ENCODE peak calls at places on chromosome 3, in ten cellular contexts. P is adrenal gland, V is AG04450, Z is A549, A is OCI-LY7, U is cardiac muscle cell, I is neural progenitor cell, N is suprapubic skin, H is fibroblast of lung, R is body of pancreas. C is an unnamed sample. For H3K9me3, the result is how much of the 10 kb centered on the place peaks cover.

GRCh38 chr3:151912041-151912440 is 38.6 kb downstream of the SUCNR1 start:
- DNase-seq in A (no peak), I (no peak), H (peak), U (no peak), R (no peak), P (no peak), N (no peak), V (no peak), Z (no peak), C (no peak)

GRCh38 chr3:17040322-17040721 is 155.6 kb downstream of the PLCL2 start:
- DNase-seq in U (no peak), Z (no peak), I (no peak), H (no peak), V (no peak), R (no peak), P (no peak), A (no peak), N (no peak), C (no peak)

GRCh38 chr3:27644936-27645335 is 77.2 kb downstream of the EOMES start:
- DNase-seq in N (no peak), R (no peak), U (no peak), H (peak), A (no peak), Z (no peak), P (no peak), I (no peak), V (no peak), C (no peak)

GRCh38 chr3:50521572-50521971 is 18.1 kb upstream of the CACNA2D2 start:
- DNase-seq in P (no peak), V (no peak), R (no peak), A (no peak), U (no peak), N (no peak), H (no peak), Z (no peak), I (no peak), C (no peak)

GRCh38 chr3:65625310-65625709 is 413.4 kb downstream of the MAGI1 start:
- DNase-seq in Z (no peak), I (no peak), H (no peak), P (no peak), R (no peak), V (no peak), U (no peak), N (no peak), A (no peak), C (no peak)

GRCh38 chr3:130093741-130094391 is 12.2 kb downstream of the ALG1L2 start:
- DNase-seq in V (no peak), I (peak), A (peak), H (no peak), U (no peak), Z (no peak), R (no peak), N (no peak), P (no peak), C (no peak)

GRCh38 chr3:97957617-97958311 is 14.5 kb downstream of the RIOX2 start:
- DNase-seq in U (no peak), V (no peak), P (no peak), R (peak), N (no peak), A (no peak), H (no peak), I (no peak), Z (no peak), C (no peak)

GRCh38 chr3:140441006-140441405 is 236.9 kb upstream of the TRIM42 start:
- DNase-seq in U (no peak), N (no peak), I (no peak), P (peak), H (peak), Z (peak), R (peak), A (no peak), V (no peak), C (no peak)

GRCh38 chr3:76724075-76724474 is 315.8 kb upstream of the ROBO2 start:
- DNase-seq in I (peak), V (no peak), P (no peak), U (no peak), Z (no peak), H (no peak), N (no peak), A (no peak), R (no peak), C (no peak)

GRCh38 chr3:130692455-130692854 is 54.2 kb downstream of the PIK3R4 start:
- DNase-seq in P (no peak), H (peak), N (no peak), A (no peak), U (no peak), R (no peak), Z (no peak), V (no peak), I (no peak), C (no peak)

GRCh38 chr3:4720316-4721075 is 227.3 kb downstream of the ITPR1 start:
- DNase-seq in V (no peak), I (peak), H (peak), R (peak), U (peak), P (peak), N (no peak), Z (peak), A (no peak), C (peak)

GRCh38 chr3:4746241-4746958 is 232.8 kb upstream of the BHLHE40 start:
- DNase-seq in A (no peak), I (no peak), Z (peak), V (no peak), P (no peak), R (no peak), N (no peak), H (peak), U (no peak), C (peak)

GRCh38 chr3:147613710-147614109 is 204.5 kb downstream of the ZIC1 start:
- DNase-seq in I (no peak), N (no peak), H (no peak), U (peak), V (no peak), P (no peak), Z (no peak), A (no peak), R (no peak), C (no peak)

GRCh38 chr3:135800071-135800549 is 165.4 kb upstream of the PPP2R3A start:
- DNase-seq in H (no peak), N (no peak), R (no peak), Z (no peak), I (no peak), A (no peak), U (no peak), P (no peak), V (no peak), C (no peak)

GRCh38 chr3:47420511-47421484 is 40.0 kb downstream of the PTPN23 start:
- DNase-seq in P (peak), R (peak), I (peak), V (peak), U (peak), H (peak), N (peak), Z (peak), A (peak), C (peak)

GRCh38 chr3:165748094-165748493 is 89.1 kb downstream of the BCHE start:
- DNase-seq in R (no peak), V (no peak), H (no peak), U (no peak), P (no peak), N (no peak), I (no peak), A (no peak), Z (no peak), C (no peak)

GRCh38 chr3:182905623-182906022 is 74.7 kb downstream of the DCUN1D1 start:
- DNase-seq in H (no peak), U (no peak), R (no peak), Z (no peak), V (no peak), N (no peak), P (no peak), I (no peak), A (peak), C (no peak)

GRCh38 chr3:125119752-125120369 is 64.1 kb upstream of the HEG1 start:
- DNase-seq in Z (no peak), U (no peak), V (no peak), A (no peak), P (no peak), H (no peak), N (no peak), I (no peak), R (no peak), C (no peak)

GRCh38 chr3:113231391-113231790 is 20.0 kb downstream of the BOC start:
- DNase-seq in U (no peak), V (no peak), H (peak), N (no peak), A (no peak), R (no peak), I (no peak), Z (no peak), P (no peak), C (no peak)

GRCh38 chr3:64593350-64593749 is 94.5 kb downstream of the ADAMTS9 start:
- DNase-seq in H (no peak), U (no peak), I (no peak), Z (no peak), A (no peak), R (no peak), P (no peak), V (no peak), N (no peak), C (no peak)

GRCh38 chr3:185070491-185071335 is 82.1 kb downstream of the C3orf70 start:
- DNase-seq in V (no peak), N (no peak), Z (peak), R (peak), H (peak), U (peak), A (no peak), P (no peak), I (peak), C (no peak)

GRCh38 chr3:156548041-156548687 is 6.8 kb downstream of the SSR3 start:
- DNase-seq in R (no peak), A (no peak), V (no peak), U (peak), Z (no peak), P (no peak), H (no peak), N (no peak), I (no peak), C (no peak)

GRCh38 chr3:153244961-153245360 is 82.9 kb downstream of the RAP2B start:
- DNase-seq in P (no peak), V (no peak), I (no peak), U (no peak), H (no peak), R (no peak), A (no peak), Z (no peak), N (no peak), C (no peak)

GRCh38 chr3:50260942-50261441 is 8.0 kb upstream of the SEMA3B start:
- DNase-seq in Z (no peak), U (no peak), N (no peak), I (no peak), A (no peak), V (no peak), R (no peak), H (no peak), P (peak), C (no peak)

GRCh38 chr3:17811633-17812032 is 69.2 kb upstream of the TBC1D5 start:
- DNase-seq in N (no peak), H (peak), Z (no peak), P (no peak), U (no peak), A (no peak), V (no peak), I (no peak), R (no peak), C (no peak)

GRCh38 chr3:10223676-10224639 is 24.3 kb upstream of the TATDN2 start:
- DNase-seq in H (no peak), R (no peak), P (no peak), Z (peak), N (no peak), I (no peak), V (no peak), U (no peak), A (peak), C (no peak)

GRCh38 chr3:184568591-184568917 is 7.0 kb downstream of the EPHB3 start:
- DNase-seq in I (no peak), R (no peak), A (no peak), U (no peak), Z (no peak), N (no peak), P (no peak), H (no peak), V (no peak), C (no peak)

GRCh38 chr3:127978636-127979035 is 63.6 kb downstream of the KBTBD12 start:
- DNase-seq in V (no peak), P (no peak), A (no peak), Z (no peak), N (no peak), I (no peak), H (peak), U (no peak), R (no peak), C (no peak)

GRCh38 chr3:19148768-19149091 is 420 bp downstream of the KCNH8 start:
- DNase-seq in I (no peak), V (no peak), A (no peak), Z (no peak), U (no peak), R (no peak), P (no peak), H (no peak), N (no peak), C (no peak)

GRCh38 chr3:41682996-41683395 is 278.9 kb downstream of the ULK4 start:
- DNase-seq in A (no peak), Z (no peak), I (no peak), H (peak), P (no peak), N (no peak), R (no peak), V (peak), U (no peak), C (no peak)

GRCh38 chr3:46672349-46672695 is 21.2 kb downstream of the ALS2CL start:
- DNase-seq in P (no peak), H (no peak), A (no peak), I (no peak), V (no peak), N (no peak), R (no peak), U (no peak), Z (no peak), C (no peak)

GRCh38 chr3:15436246-15436645 is 8.8 kb downstream of the EAF1 start:
- DNase-seq in I (no peak), H (no peak), U (no peak), R (no peak), P (no peak), Z (no peak), A (no peak), N (no peak), V (no peak), C (no peak)

GRCh38 chr3:51176923-51177322 is 208.2 kb upstream of the MANF start:
- DNase-seq in U (no peak), N (no peak), P (no peak), R (no peak), I (no peak), V (no peak), H (no peak), Z (no peak), A (no peak), C (no peak)

GRCh38 chr3:50850639-50851511 is 176.1 kb downstream of the DOCK3 start:
- DNase-seq in R (no peak), P (no peak), V (no peak), H (no peak), U (no peak), N (no peak), Z (no peak), A (no peak), I (no peak), C (no peak)

GRCh38 chr3:44326035-44326434 is 12.5 kb upstream of the TCAIM start:
- DNase-seq in P (no peak), N (no peak), U (no peak), A (no peak), V (no peak), R (no peak), H (peak), I (no peak), Z (no peak), C (no peak)

GRCh38 chr3:60456180-60456579 is 795.1 kb downstream of the FHIT start:
- DNase-seq in H (no peak), U (no peak), P (no peak), R (no peak), I (no peak), A (no peak), N (no peak), V (no peak), Z (no peak), C (no peak)

GRCh38 chr3:132445812-132446211 is 28.5 kb downstream of the DNAJC13 start:
- DNase-seq in Z (peak), N (no peak), R (no peak), P (no peak), V (no peak), H (peak), U (no peak), I (no peak), A (no peak), C (no peak)

GRCh38 chr3:62188547-62189375 is 184.6 kb downstream of the FEZF2 start:
- DNase-seq in I (peak), Z (peak), N (peak), R (peak), U (peak), A (peak), P (peak), V (peak), H (peak), C (peak)

DNA sequence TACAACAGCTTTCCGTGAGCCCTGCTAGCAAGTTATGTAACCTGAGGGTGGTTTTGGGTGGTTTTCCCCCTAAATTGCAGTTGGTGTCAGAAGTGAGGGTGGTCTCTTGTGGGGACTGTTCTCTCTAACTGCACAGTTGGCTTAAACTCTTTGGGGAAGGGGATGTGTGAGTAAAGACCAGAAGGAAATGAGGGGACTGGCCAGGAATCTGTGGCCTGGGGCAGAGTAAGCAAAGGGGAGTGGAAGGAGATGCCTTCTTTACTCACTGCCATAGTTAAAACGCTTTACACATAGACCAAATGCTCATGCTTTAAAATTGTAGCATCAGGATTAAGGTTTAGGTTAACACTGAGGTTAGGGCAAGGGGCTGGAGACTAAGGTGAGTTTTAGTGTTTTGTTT is 21.2 kb upstream of the XIRP1 start:
- DNase-seq in U (no peak), P (no peak), R (no peak), Z (no peak), I (no peak), V (no peak), A (no peak), H (no peak), N (no peak), C (no peak)
- H3K9me3 ChIP-seq in U (under half), P (under half), R (under half), Z (under half), I (under half), V (under half), A (under half), H (under half), N (under half), C (under half)

GRCh38 chr3:77889616-77890015 is 849.7 kb downstream of the ROBO2 start:
- DNase-seq in U (no peak), H (no peak), R (no peak), N (no peak), I (no peak), Z (no peak), P (no peak), A (no peak), V (no peak), C (no peak)

GRCh38 chr3:77887611-77888010 is 847.7 kb downstream of the ROBO2 start:
- DNase-seq in N (no peak), H (peak), V (peak), U (no peak), Z (no peak), R (no peak), P (no peak), I (no peak), A (no peak), C (no peak)

GRCh38 chr3:77885381-77885780 is 845.5 kb downstream of the ROBO2 start:
- DNase-seq in H (peak), R (no peak), A (no peak), P (no peak), N (no peak), I (no peak), U (no peak), V (no peak), Z (no peak), C (no peak)
- H3K27ac ChIP-seq in H (no peak), R (no peak), A (no peak), P (no peak), N (no peak), I (no peak), U (no peak), V (no peak), Z (no peak), C (no peak)

GRCh38 chr3:155065537-155065936 is 14.6 kb upstream of the MME start:
- DNase-seq in N (no peak), R (no peak), Z (no peak), V (no peak), H (peak), I (no peak), U (no peak), P (no peak), A (no peak), C (no peak)
- H3K9me3 ChIP-seq in N (under half), R (under half), Z (under half), V (under half), H (under half), I (under half), U (under half), P (under half), A (under half), C (under half)

DNA sequence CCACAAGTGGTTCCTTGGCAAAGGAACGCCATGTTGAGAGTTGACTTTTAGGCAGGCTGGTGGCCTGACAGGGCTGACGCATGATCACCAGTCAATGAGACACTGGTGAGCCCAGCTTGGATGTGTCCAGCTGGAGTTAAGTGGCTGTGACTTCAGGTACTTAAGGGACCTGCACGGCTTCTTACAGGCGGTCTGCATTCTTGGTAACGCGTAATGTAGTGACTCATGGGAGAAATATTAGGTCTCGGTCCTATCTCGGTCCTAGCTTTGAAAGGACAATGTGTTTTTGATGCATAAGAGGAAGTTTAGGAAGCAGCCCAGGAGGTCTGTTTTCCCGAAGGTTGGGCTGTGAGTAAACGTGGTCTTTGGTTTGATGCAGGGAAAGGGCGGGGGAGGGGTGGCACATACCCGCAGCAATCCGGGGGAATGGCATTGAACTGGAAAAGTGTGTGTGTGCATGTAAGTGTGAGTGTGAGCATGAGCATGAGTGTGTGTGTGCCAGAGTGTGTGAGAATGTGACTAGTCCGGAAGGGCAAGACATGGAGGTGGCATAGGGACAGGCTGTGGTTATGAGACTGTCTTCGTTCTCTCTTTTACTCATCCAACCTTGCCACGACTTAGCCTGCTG is 55.3 kb downstream of the FAM43A start:
- DNase-seq in N (peak), A (no peak), P (no peak), H (peak), Z (peak), I (no peak), U (peak), V (no peak), R (peak), C (no peak)
- H3K27ac ChIP-seq in N (no peak), A (no peak), P (no peak), H (no peak), Z (peak), I (no peak), U (no peak), V (no peak), R (peak), C (no peak)

DNA sequence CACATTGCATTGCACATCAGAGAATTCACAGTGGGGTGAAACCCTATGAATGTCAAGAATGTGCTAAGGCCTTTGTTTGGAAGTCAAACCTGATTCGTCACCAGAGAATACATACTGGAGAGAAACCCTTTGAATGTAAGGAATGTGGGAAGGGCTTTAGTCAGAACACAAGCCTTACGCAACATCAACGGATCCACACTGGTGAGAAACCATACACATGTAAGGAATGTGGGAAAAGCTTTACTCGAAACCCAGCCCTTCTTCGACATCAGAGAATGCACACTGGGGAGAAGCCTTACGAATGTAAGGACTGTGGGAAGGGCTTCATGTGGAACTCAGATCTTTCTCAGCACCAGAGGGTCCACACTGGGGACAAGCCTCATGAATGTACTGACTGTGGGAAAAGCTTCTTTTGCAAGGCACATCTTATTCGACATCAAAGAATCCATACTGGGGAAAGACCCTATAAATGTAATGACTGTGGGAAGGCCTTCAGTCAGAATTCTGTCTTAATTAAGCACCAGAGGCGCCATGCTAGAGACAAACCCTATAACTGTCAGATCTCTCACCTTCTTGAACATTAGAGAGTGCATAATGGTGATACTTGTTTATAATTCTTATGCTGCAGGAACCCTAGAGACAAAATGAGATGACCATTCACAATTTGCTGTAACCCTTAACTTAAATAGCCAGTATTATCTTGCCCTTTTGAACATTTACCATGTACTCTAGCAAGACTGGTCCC is 9.0 kb downstream of the ZNF662 start:
- DNase-seq in A (no peak), V (no peak), I (peak), H (no peak), Z (peak), N (no peak), U (no peak), R (no peak), P (no peak), C (no peak)
- H3K9me3 ChIP-seq in A (under half), V (under half), I (under half), H (under half), Z (under half), N (under half), U (under half), R (under half), P (under half), C (under half)